ENCODE peak calls at places on chromosomes 1 and 21, in ten cellular contexts. K, H, U, O, J, Z, F, R, P and C are unnamed samples.

GRCh38 chr1:198676253-198676652 is 37.4 kb downstream of the PTPRC start:
- DNase-seq in Z (no peak), P (peak), H (no peak), R (no peak), F (no peak), K (no peak), O (no peak), J (no peak), U (no peak), C (no peak)

GRCh38 chr1:112716133-112716720 is 1.1 kb upstream of the PPM1J start:
- DNase-seq in P (peak), H (peak), R (peak), J (peak), Z (peak), U (peak), O (peak), K (peak), F (peak), C (peak)

GRCh38 chr1:205124726-205125125 is 2.9 kb upstream of the RBBP5 start:
- DNase-seq in K (no peak), U (no peak), P (no peak), F (no peak), Z (no peak), R (no peak), H (no peak), J (no peak), O (no peak), C (no peak)

GRCh38 chr1:39890267-39890666 is 7.0 kb upstream of the TRIT1 start:
- DNase-seq in Z (no peak), J (no peak), U (no peak), O (no peak), P (no peak), K (no peak), R (no peak), H (no peak), F (no peak), C (no peak)

GRCh38 chr1:117051224-117052064 is 8.7 kb upstream of the TTF2 start:
- DNase-seq in P (no peak), U (no peak), O (no peak), R (no peak), Z (peak), F (no peak), H (no peak), K (no peak), J (no peak), C (no peak)

GRCh38 chr1:39409055-39409816 is 82.2 kb upstream of the BMP8A start:
- DNase-seq in H (no peak), O (peak), K (peak), J (peak), U (no peak), P (no peak), Z (peak), R (peak), F (peak), C (no peak)

GRCh38 chr1:145892486-145893087 is 6.9 kb upstream of the ANKRD35 start:
- DNase-seq in U (no peak), K (no peak), H (no peak), P (no peak), R (peak), O (no peak), Z (no peak), J (peak), F (no peak), C (no peak)

GRCh38 chr1:186958520-186958919 is 129.8 kb downstream of the PLA2G4A start:
- DNase-seq in J (no peak), F (no peak), U (no peak), H (no peak), P (no peak), R (peak), Z (no peak), O (no peak), K (no peak), C (no peak)

GRCh38 chr1:121538943-121539575 is 354.3 kb downstream of the SRGAP2C start:
- DNase-seq in O (peak), K (no peak), F (no peak), R (no peak), J (no peak), H (no peak), Z (no peak), P (no peak), U (no peak), C (peak)

GRCh38 chr1:218660678-218661053 is 315.5 kb downstream of the TGFB2 start:
- DNase-seq in J (no peak), K (no peak), U (no peak), R (peak), Z (no peak), F (no peak), O (no peak), P (no peak), H (no peak), C (no peak)

GRCh38 chr1:154453577-154454352 is 48.3 kb upstream of the TDRD10 start:
- DNase-seq in F (no peak), O (peak), P (no peak), K (no peak), Z (no peak), U (no peak), J (no peak), H (no peak), R (peak), C (no peak)

GRCh38 chr1:117026361-117026760 is 24.8 kb downstream of the CD101 start:
- DNase-seq in O (no peak), J (no peak), K (no peak), R (no peak), H (no peak), Z (no peak), P (no peak), U (no peak), F (no peak), C (no peak)

GRCh38 chr1:213070399-213070798 is 19.4 kb downstream of the RPS6KC1 start:
- DNase-seq in K (peak), R (peak), F (no peak), P (no peak), J (no peak), Z (no peak), H (no peak), U (no peak), O (peak), C (peak)

GRCh38 chr1:43830802-43831201 is 102.8 kb upstream of the ARTN start:
- DNase-seq in H (no peak), J (no peak), O (no peak), U (no peak), F (no peak), Z (no peak), P (no peak), R (no peak), K (no peak), C (no peak)

GRCh38 chr1:81387446-81387845 is 413.3 kb upstream of the ADGRL2 start:
- DNase-seq in H (no peak), U (no peak), J (no peak), P (no peak), O (no peak), R (no peak), Z (no peak), K (no peak), F (no peak), C (no peak)

GRCh38 chr1:11862890-11863289 is 4.1 kb upstream of the NPPB start:
- DNase-seq in R (no peak), K (no peak), U (no peak), Z (no peak), F (no peak), O (no peak), P (no peak), H (no peak), J (no peak), C (peak)

GRCh38 chr1:45928486-45929205 is 125.2 kb downstream of the MAST2 start:
- DNase-seq in H (no peak), Z (no peak), U (no peak), O (no peak), P (no peak), R (peak), J (no peak), F (no peak), K (no peak), C (no peak)

GRCh38 chr1:64854674-64855073 is 109.8 kb downstream of the RAVER2 start:
- DNase-seq in F (no peak), R (no peak), H (no peak), Z (no peak), P (no peak), J (no peak), O (no peak), K (no peak), U (no peak), C (no peak)

GRCh38 chr1:156627313-156627880 is 8.2 kb downstream of the HAPLN2 start:
- DNase-seq in K (no peak), F (no peak), P (peak), J (no peak), R (peak), Z (peak), H (no peak), U (no peak), O (peak), C (no peak)

GRCh38 chr21:16956824-16957223 is 556.0 kb upstream of the CXADR start:
- DNase-seq in F (no peak), K (no peak), U (no peak), J (no peak), R (no peak), H (no peak), O (no peak), Z (no peak), P (no peak), C (no peak)

GRCh38 chr1:70396607-70397006 is 14.5 kb upstream of the CTH start:
- DNase-seq in P (no peak), R (no peak), H (no peak), K (no peak), F (no peak), Z (no peak), O (no peak), U (no peak), J (no peak), C (no peak)

GRCh38 chr1:89847191-89847729 is 26.4 kb downstream of the LRRC8D start:
- DNase-seq in U (no peak), R (no peak), F (no peak), H (no peak), J (no peak), P (no peak), O (no peak), Z (no peak), K (no peak), C (no peak)

GRCh38 chr1:209355415-209355814 is 228.1 kb upstream of the CAMK1G start:
- DNase-seq in J (no peak), U (no peak), O (no peak), F (no peak), Z (no peak), K (no peak), P (no peak), H (no peak), R (no peak), C (no peak)

GRCh38 chr1:186311375-186312051 is 63.5 kb downstream of the TPR start:
- DNase-seq in U (no peak), K (no peak), J (no peak), F (no peak), O (no peak), P (no peak), H (no peak), R (no peak), Z (no peak), C (no peak)

GRCh38 chr1:248904437-248905216 is 1.4 kb upstream of the PGBD2 start:
- DNase-seq in J (no peak), R (no peak), F (no peak), H (no peak), Z (no peak), O (no peak), K (no peak), U (no peak), P (no peak), C (no peak)

DNA sequence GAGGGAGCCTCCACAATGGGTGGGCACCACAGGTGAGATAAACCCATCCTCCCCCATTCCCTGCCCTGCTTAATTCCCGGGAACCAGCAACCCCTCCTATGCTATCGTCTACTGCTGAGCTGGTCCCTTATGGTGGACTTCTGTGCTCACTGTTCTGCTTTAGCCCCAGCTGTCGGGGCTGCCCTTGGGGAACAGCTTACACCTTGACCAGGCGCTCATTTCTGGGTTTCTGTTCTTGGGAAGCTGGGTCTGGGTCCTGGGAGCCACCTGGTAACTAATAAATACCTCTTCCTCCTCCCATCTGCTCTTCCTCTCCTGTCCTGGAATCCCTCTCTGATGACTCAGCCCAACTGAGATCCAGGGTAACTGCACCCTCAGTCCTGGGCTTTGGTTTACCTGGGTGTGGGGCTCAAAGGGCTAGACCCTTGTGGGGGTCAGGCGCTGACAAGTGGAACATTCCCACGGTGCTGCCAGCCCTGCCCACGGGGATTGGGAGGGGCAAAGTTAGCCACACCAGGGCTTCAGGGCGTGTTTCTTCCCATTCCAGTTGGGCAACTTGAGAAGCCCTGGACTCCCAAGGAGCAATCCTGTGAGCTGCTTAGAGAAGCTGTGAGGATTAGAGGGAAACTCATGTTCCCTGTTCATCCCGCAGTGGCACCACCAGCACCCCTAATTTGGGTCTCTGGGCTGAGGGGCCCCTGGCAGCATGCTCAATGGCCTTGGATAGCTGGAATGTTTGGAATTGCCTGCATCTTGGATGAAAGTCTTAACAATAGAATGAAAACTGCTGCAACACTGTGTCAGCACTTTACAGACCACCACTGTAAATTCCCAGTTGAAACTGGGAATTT is 1.6 kb downstream of the PCAT6 start:
- DNase-seq in K (no peak), F (no peak), O (peak), P (no peak), J (no peak), H (no peak), U (no peak), Z (peak), R (no peak), C (no peak)
- TF ChIP-seq POLR2A in K (no peak), F (no peak), O (peak), P (no peak), J (no peak), H (no peak), U (no peak), Z (no peak), R (no peak), C (no peak)

DNA sequence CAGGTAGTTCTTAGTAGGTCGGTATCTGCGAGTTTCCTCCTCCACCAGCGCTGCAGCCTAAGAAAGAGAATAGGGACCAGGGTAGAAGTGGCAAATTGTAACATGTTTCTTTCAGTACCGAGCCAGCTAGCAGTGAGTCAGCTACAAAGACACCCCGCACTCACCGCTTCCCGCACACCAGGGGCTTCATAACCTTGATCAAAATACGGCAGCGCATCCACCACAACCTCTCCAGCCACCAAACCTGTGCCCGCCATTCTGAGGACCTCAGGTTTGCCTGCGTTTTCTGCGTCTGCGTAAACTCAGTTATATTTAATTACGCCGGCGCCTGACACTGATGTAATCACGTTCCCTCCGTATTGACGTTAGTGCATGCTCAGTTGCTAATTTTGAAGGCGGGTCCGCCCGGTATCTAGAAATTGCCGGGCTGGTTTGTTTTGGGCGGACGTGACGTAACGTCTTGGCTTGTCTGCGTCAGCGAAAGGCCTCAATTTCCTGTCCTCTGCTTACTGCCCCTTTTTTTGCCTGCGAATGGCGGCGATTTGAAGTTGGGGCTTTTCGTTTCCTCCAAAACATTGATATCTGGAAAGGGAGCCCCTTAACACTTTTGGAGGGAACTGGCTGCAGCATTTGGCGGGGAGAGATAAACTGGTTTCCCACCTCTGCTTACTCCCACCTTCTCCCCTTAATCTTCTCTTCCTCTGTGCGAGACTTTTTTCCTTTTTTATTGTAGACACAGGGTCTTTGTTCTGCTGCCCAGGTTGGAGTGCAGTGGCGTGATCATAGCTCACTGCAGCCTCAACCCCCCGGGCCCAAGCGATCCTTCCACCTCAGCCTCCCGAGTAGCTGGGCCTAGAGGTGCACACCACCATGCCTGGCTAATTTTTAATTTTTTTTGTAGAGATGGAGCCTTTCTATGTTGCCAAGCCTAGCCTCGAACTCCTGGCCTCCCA is at the start of gene BCAS2:
- DNase-seq in F (peak), Z (peak), O (peak), H (peak), U (peak), R (peak), K (peak), J (peak), P (peak), C (peak)
- TF ChIP-seq POLR2A in F (peak), Z (peak), O (peak), H (peak), U (peak), R (peak), K (peak), J (peak), P (peak), C (peak)

GRCh38 chr1:7768583-7768982 is 2.5 kb upstream of the VAMP3 start:
- DNase-seq in F (no peak), H (no peak), Z (no peak), U (no peak), R (no peak), K (no peak), O (no peak), P (peak), J (no peak), C (no peak)

GRCh38 chr1:7770620-7770938 is 517 bp upstream of the VAMP3 start:
- DNase-seq in O (no peak), K (no peak), U (no peak), Z (no peak), P (no peak), R (no peak), J (no peak), H (no peak), F (no peak), C (no peak)

GRCh38 chr1:7769673-7770412 is 1.3 kb upstream of the VAMP3 start:
- DNase-seq in F (no peak), K (no peak), O (no peak), Z (no peak), U (no peak), H (no peak), P (peak), J (no peak), R (no peak), C (no peak)

GRCh38 chr1:7771673-7772299 is 690 bp downstream of the VAMP3 start:
- DNase-seq in J (no peak), Z (no peak), P (no peak), H (no peak), F (no peak), O (peak), R (no peak), K (no peak), U (no peak), C (no peak)

DNA sequence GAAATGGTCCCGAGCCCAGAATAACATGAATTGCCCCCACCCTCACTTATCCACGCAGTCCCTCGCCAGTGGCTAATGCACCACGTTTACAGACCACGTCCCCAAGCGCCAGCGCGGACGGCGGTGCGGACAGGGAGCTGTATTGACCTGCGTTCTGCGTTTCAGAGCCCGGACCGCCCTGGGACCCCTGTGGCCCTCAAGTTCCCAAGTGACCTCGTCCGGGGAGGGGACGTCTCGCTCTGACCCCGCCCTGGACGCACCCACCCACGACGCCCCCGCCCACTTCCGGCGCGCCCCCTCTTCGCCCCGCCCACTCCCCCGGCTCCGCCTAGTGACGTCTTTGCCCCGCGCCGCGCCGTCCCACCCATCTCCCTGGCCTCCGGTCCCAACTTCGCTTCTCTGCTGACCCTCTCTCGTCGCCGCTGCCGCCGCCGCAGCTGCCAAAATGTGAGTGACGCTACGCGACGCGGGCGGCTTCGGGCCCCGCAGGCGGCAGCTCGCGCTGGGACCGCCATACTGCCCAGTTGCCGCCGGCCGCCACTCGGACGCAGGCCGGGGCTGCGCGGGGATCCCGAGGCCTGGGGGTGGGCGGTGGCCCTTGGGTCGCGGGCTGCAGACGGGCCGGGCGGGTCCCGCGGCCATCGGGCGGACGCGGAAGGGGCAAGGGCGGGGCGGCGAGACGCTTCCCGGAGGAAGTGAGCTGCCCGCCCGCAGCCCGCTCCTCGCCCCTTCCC is at the start of gene VAMP3:
- DNase-seq in F (peak), R (peak), J (peak), K (peak), O (peak), Z (peak), U (peak), H (peak), P (peak), C (peak)
- TF ChIP-seq POLR2A in F (peak), R (peak), J (peak), K (peak), O (peak), Z (peak), U (no peak), H (no peak), P (peak), C (peak)

DNA sequence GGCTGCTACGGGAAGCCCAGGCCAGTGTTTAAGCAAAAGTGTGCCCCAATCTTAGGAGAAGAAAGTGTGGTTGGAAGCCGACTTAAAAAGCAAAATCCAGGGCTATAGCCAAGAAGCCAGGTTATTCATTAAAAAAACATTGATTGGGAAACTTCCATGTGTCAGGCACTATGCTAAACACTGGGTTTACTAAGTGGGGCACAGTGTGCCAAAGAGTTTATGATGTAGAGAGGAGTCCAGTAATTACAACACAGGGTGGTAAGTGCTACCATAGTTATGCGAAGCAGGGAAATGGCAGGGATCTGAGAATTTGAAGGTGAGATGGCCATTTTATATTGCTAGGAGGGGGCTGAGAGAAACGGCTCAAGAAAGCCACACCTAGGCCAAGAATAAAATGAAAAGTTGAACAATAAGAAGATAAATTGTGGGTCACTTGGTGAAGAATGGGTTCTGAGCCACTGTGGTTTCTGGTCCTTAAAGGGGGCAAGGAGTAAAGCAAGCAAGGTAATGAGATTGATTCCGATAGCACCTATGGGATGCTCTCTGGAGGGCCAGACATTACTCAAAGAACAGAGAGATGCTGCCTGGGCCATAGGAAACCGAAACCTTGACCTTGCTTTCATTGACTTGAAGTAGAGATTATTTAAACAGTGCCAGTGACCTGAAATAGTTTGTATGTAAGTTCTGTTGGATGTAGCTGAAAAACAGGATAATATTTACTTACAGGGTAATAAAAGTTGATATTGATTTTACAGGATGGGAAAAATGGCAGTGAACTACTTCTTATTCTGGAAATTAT is 177.8 kb downstream of the GIPC2 start:
- DNase-seq in Z (no peak), P (no peak), H (no peak), O (no peak), J (no peak), F (no peak), U (no peak), R (peak), K (peak), C (no peak)
- TF ChIP-seq POLR2A in Z (no peak), P (no peak), H (no peak), O (no peak), J (no peak), F (no peak), U (no peak), R (no peak), K (no peak), C (no peak)

GRCh38 chr1:18956189-18957135 is at the start of gene IFFO2:
- DNase-seq in Z (peak), J (peak), H (peak), R (peak), O (peak), U (peak), F (peak), K (peak), P (peak), C (peak)
- TF ChIP-seq POLR2A in Z (peak), J (peak), H (peak), R (peak), O (no peak), U (peak), F (peak), K (peak), P (no peak), C (peak)

GRCh38 chr1:20202166-20202565 is 15.8 kb upstream of the PLA2G2C start:
- DNase-seq in R (no peak), U (no peak), O (no peak), Z (no peak), H (no peak), P (no peak), J (no peak), F (no peak), K (no peak), C (no peak)
- TF ChIP-seq POLR2A in R (no peak), U (no peak), O (no peak), Z (no peak), H (no peak), P (no peak), J (no peak), F (no peak), K (no peak), C (no peak)